ENCODE peak calls at places on chromosomes 6 and 20, in five cellular contexts. One of them, this sample, is unnamed.

GRCh38 chr6:85077098-85077497 is 312.7 kb upstream of the TBX18 start:
- DNase-seq in astrocyte: no peak
- DNase-seq in left ventricle myocardium inferior: no peak
- DNase-seq in prostate gland: no peak
- DNase-seq in PC-9: no peak
- DNase-seq in this sample: no peak

GRCh38 chr20:47319517-47320252 is 36.8 kb downstream of the ZMYND8 start:
- DNase-seq in left ventricle myocardium inferior: peak
- DNase-seq in PC-9: peak
- DNase-seq in prostate gland: peak
- DNase-seq in astrocyte: peak
- DNase-seq in this sample: peak

GRCh38 chr6:42845327-42845694 is 34.1 kb upstream of the RPL7L1 start:
- DNase-seq in left ventricle myocardium inferior: no peak
- DNase-seq in astrocyte: no peak
- DNase-seq in prostate gland: no peak
- DNase-seq in PC-9: no peak
- DNase-seq in this sample: no peak

GRCh38 chr20:20711413-20711812 is 1.0 kb downstream of the RALGAPA2 start:
- DNase-seq in astrocyte: no peak
- DNase-seq in PC-9: peak
- DNase-seq in prostate gland: peak
- DNase-seq in left ventricle myocardium inferior: no peak
- DNase-seq in this sample: no peak

GRCh38 chr6:2103644-2104523 is 141.5 kb downstream of the GMDS start:
- DNase-seq in prostate gland: no peak
- DNase-seq in PC-9: peak
- DNase-seq in astrocyte: peak
- DNase-seq in left ventricle myocardium inferior: no peak
- DNase-seq in this sample: peak

GRCh38 chr6:35388772-35389352 is 46.5 kb downstream of the PPARD start:
- DNase-seq in PC-9: no peak
- DNase-seq in astrocyte: no peak
- DNase-seq in left ventricle myocardium inferior: no peak
- DNase-seq in prostate gland: no peak
- DNase-seq in this sample: no peak

GRCh38 chr6:144931172-144932035 is 646.3 kb downstream of the UTRN start:
- DNase-seq in prostate gland: peak
- DNase-seq in PC-9: peak
- DNase-seq in left ventricle myocardium inferior: no peak
- DNase-seq in astrocyte: no peak
- DNase-seq in this sample: peak

GRCh38 chr6:169933839-169934698 is 182.6 kb downstream of the ERMARD start:
- DNase-seq in prostate gland: peak
- DNase-seq in astrocyte: no peak
- DNase-seq in PC-9: no peak
- DNase-seq in left ventricle myocardium inferior: peak
- DNase-seq in this sample: peak

GRCh38 chr6:78302411-78302810 is 564.9 kb upstream of the IRAK1BP1 start:
- DNase-seq in prostate gland: no peak
- DNase-seq in left ventricle myocardium inferior: no peak
- DNase-seq in PC-9: no peak
- DNase-seq in astrocyte: no peak
- DNase-seq in this sample: no peak

GRCh38 chr6:78308025-78308424 is 559.3 kb upstream of the IRAK1BP1 start:
- DNase-seq in astrocyte: no peak
- DNase-seq in PC-9: no peak
- DNase-seq in left ventricle myocardium inferior: no peak
- DNase-seq in prostate gland: no peak
- DNase-seq in this sample: no peak
- TF ChIP-seq CTCF in astrocyte: no peak
- TF ChIP-seq CTCF in PC-9: no peak
- TF ChIP-seq CTCF in left ventricle myocardium inferior: no peak
- TF ChIP-seq CTCF in prostate gland: no peak
- TF ChIP-seq CTCF in this sample: no peak

GRCh38 chr6:41503841-41504525 is 42.2 kb upstream of the FOXP4 start:
- DNase-seq in astrocyte: peak
- DNase-seq in left ventricle myocardium inferior: peak
- DNase-seq in prostate gland: no peak
- DNase-seq in PC-9: peak
- DNase-seq in this sample: peak
- H3K4me3 ChIP-seq in astrocyte: peak
- H3K4me3 ChIP-seq in left ventricle myocardium inferior: peak
- H3K4me3 ChIP-seq in prostate gland: peak
- H3K4me3 ChIP-seq in PC-9: peak
- H3K4me3 ChIP-seq in this sample: peak

DNA sequence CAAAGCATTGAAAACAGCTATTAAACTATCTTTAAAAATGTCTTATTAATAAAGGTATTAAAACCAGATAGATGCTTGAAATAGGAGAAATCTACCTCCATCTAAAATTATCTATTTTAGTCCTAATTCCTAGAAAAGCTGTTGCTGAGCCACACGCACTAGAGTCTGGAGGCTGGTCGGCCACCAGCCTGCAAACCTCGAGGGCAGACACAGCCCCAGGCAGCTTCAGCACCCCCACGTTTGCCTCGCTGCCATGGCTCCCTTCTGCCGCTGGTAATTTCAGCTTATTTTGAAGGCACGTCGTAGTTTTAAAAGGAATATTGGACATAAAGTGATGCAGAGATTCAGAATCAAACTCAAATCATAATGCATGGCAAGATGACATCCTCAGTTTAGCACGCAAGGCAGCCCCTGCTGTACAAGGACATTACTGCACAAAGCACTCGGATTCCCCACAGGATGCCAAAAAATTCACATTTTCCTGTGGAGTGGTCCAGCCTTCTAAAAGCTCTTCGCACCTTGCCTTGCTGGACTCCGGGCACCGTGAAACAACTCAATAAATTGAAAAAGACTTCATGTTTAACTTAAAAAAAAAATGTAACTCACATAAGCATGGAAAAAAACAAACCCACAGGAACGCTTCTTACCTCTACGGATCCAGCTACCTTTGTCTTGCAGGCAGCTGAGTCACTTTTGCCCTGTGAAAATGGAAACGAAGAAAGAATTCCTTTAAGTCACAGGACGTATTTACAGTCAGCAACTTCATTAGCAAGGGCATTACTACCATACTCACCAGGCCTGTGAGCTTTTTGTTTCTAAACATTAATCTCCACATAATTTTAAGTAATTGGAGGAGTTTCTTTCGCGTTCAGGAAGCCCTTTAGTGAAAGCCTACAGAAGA is 143.4 kb upstream of the RPS6KA2 start:
- DNase-seq in PC-9: no peak
- DNase-seq in left ventricle myocardium inferior: no peak
- DNase-seq in astrocyte: no peak
- DNase-seq in prostate gland: no peak
- DNase-seq in this sample: no peak
- TF ChIP-seq CTCF in PC-9: peak
- TF ChIP-seq CTCF in left ventricle myocardium inferior: no peak
- TF ChIP-seq CTCF in astrocyte: peak
- TF ChIP-seq CTCF in prostate gland: no peak
- TF ChIP-seq CTCF in this sample: peak

GRCh38 chr20:51696304-51697118 is 71.7 kb downstream of the ATP9A start:
- DNase-seq in prostate gland: no peak
- DNase-seq in astrocyte: peak
- DNase-seq in PC-9: no peak
- DNase-seq in left ventricle myocardium inferior: no peak
- DNase-seq in this sample: peak
- H3K4me3 ChIP-seq in prostate gland: no peak
- H3K4me3 ChIP-seq in astrocyte: peak
- H3K4me3 ChIP-seq in PC-9: no peak
- H3K4me3 ChIP-seq in left ventricle myocardium inferior: no peak
- H3K4me3 ChIP-seq in this sample: peak

GRCh38 chr6:44627091-44627878 is 239.8 kb downstream of the CDC5L start:
- DNase-seq in PC-9: no peak
- DNase-seq in left ventricle myocardium inferior: peak
- DNase-seq in astrocyte: no peak
- DNase-seq in prostate gland: no peak
- DNase-seq in this sample: no peak
- TF ChIP-seq CTCF in PC-9: no peak
- TF ChIP-seq CTCF in left ventricle myocardium inferior: no peak
- TF ChIP-seq CTCF in astrocyte: no peak
- TF ChIP-seq CTCF in prostate gland: no peak
- TF ChIP-seq CTCF in this sample: no peak

GRCh38 chr20:51600950-51601349 is 58.4 kb upstream of the NFATC2 start:
- DNase-seq in astrocyte: no peak
- DNase-seq in PC-9: no peak
- DNase-seq in prostate gland: no peak
- DNase-seq in left ventricle myocardium inferior: no peak
- DNase-seq in this sample: no peak

GRCh38 chr20:51600016-51600420 is 57.5 kb upstream of the NFATC2 start:
- DNase-seq in astrocyte: no peak
- DNase-seq in PC-9: no peak
- DNase-seq in left ventricle myocardium inferior: no peak
- DNase-seq in prostate gland: no peak
- DNase-seq in this sample: no peak

GRCh38 chr20:51598581-51598980 is 56.1 kb upstream of the NFATC2 start:
- DNase-seq in prostate gland: no peak
- DNase-seq in PC-9: no peak
- DNase-seq in left ventricle myocardium inferior: no peak
- DNase-seq in astrocyte: no peak
- DNase-seq in this sample: no peak

GRCh38 chr20:51604851-51605250 is 62.3 kb upstream of the NFATC2 start:
- DNase-seq in PC-9: no peak
- DNase-seq in astrocyte: no peak
- DNase-seq in left ventricle myocardium inferior: no peak
- DNase-seq in prostate gland: no peak
- DNase-seq in this sample: no peak

DNA sequence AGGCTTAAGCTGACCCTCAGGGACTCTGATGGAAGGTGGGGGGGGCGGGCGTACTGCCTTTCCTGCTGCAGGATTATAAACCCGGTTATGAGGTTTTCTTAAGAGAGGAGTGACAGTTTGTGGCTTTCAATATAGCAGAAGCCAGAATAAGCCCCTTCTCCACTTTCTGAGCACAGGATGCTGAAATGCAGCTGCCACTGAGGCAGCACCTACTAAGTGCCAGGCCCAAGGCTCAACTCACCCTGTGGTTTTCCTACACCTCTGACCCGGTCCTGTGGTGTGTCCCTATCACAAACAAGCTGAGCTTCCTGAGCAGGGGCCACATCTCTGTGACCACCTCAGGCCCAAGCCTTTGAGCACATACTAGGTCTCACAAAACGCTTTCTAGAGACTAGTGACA is 59.6 kb upstream of the NFATC2 start:
- DNase-seq in astrocyte: no peak
- DNase-seq in PC-9: no peak
- DNase-seq in prostate gland: no peak
- DNase-seq in left ventricle myocardium inferior: no peak
- DNase-seq in this sample: no peak
- H3K4me3 ChIP-seq in astrocyte: no peak
- H3K4me3 ChIP-seq in PC-9: no peak
- H3K4me3 ChIP-seq in prostate gland: no peak
- H3K4me3 ChIP-seq in left ventricle myocardium inferior: no peak
- H3K4me3 ChIP-seq in this sample: no peak

GRCh38 chr20:17969276-17969883 is 562 bp downstream of the MGME1 start:
- DNase-seq in prostate gland: peak
- DNase-seq in PC-9: no peak
- DNase-seq in astrocyte: no peak
- DNase-seq in left ventricle myocardium inferior: no peak
- DNase-seq in this sample: no peak
- TF ChIP-seq CTCF in prostate gland: no peak
- TF ChIP-seq CTCF in PC-9: no peak
- TF ChIP-seq CTCF in astrocyte: no peak
- TF ChIP-seq CTCF in left ventricle myocardium inferior: no peak
- TF ChIP-seq CTCF in this sample: no peak